ENCODE peak calls at places on chromosome 1, in five cellular contexts. N is effector memory CD8-positive, alpha-beta T cell; M is C1 segment of cervical spinal cord; E is cardiac muscle cell; S is small intestine. D is an unnamed sample.

GRCh38 chr1:6034750-6035096 is 11.0 kb upstream of the KCNAB2 start:
- DNase-seq in S (no peak), E (no peak), M (no peak), N (no peak), D (no peak)

GRCh38 chr1:96306809-96307208 is 414.8 kb upstream of the PTBP2 start:
- DNase-seq in M (no peak), S (no peak), N (no peak), E (peak), D (no peak)

GRCh38 chr1:152110365-152110859 is 4.8 kb downstream of the TCHH start:
- DNase-seq in N (no peak), M (no peak), E (peak), S (peak), D (no peak)

GRCh38 chr1:116806245-116806644 is 52.0 kb downstream of the CD2 start:
- DNase-seq in E (no peak), S (no peak), N (peak), M (no peak), D (no peak)

GRCh38 chr1:117967472-117967871 is 37.9 kb downstream of the WDR3 start:
- DNase-seq in N (no peak), S (no peak), E (peak), M (no peak), D (no peak)

GRCh38 chr1:233132445-233132844 is 163.1 kb downstream of the PCNX2 start:
- DNase-seq in S (no peak), N (no peak), M (no peak), E (no peak), D (no peak)

GRCh38 chr1:202046748-202047708 is 36.6 kb downstream of the ELF3 start:
- DNase-seq in M (peak), N (no peak), E (no peak), S (peak), D (no peak)

GRCh38 chr1:203210988-203211387 is 18.5 kb downstream of the CHIT1 start:
- DNase-seq in M (no peak), N (no peak), S (no peak), E (no peak), D (no peak)

GRCh38 chr1:207239874-207240273 is 81.6 kb upstream of the CD55 start:
- DNase-seq in S (no peak), E (no peak), M (no peak), N (no peak), D (no peak)

GRCh38 chr1:31944205-31945089 is 6.3 kb upstream of the PTP4A2 start:
- DNase-seq in E (peak), N (peak), M (peak), S (peak), D (peak)

GRCh38 chr1:189409774-189410173 is 1067.9 kb downstream of the BRINP3 start:
- DNase-seq in S (no peak), E (no peak), M (no peak), N (no peak), D (no peak)

GRCh38 chr1:108051625-108052382 is 86.8 kb upstream of the VAV3 start:
- DNase-seq in N (no peak), M (no peak), S (peak), E (no peak), D (no peak)

GRCh38 chr1:110475358-110476027 is 24.5 kb downstream of the PROK1 start:
- DNase-seq in E (no peak), M (no peak), N (no peak), S (peak), D (no peak)

GRCh38 chr1:78520216-78520615 is 29.4 kb downstream of the PTGFR start:
- DNase-seq in S (no peak), E (peak), N (no peak), M (no peak), D (no peak)

GRCh38 chr1:2376931-2377672 is 14.3 kb downstream of the MORN1 start:
- DNase-seq in N (no peak), S (no peak), E (no peak), M (no peak), D (no peak)

GRCh38 chr1:36465731-36466369 is 1.7 kb upstream of the MRPS15 start:
- DNase-seq in M (no peak), E (no peak), N (no peak), S (no peak), D (no peak)

GRCh38 chr1:10257851-10258250 is 47.5 kb downstream of the KIF1B start:
- DNase-seq in N (no peak), S (peak), E (peak), M (no peak), D (no peak)

D was measured in D341Med.